ENCODE peak calls at places on chromosome 12, in six cellular contexts. U is GM06990, M is AG08396, Z is HT1080, R is MG63, E is HFF-Myc. C is an unnamed sample.

GRCh38 chr12:117282490-117282889 is 78.9 kb downstream of the NOS1 start:
- DNase-seq in U (no peak), M (no peak), Z (no peak), R (peak; percentile 39), E (no peak), C (no peak)

GRCh38 chr12:1796515-1797010 is 23.8 kb upstream of the LRTM2 start:
- DNase-seq in U (no peak), M (peak; percentile 46), Z (no peak), R (no peak), E (no peak), C (no peak)

GRCh38 chr12:90229771-90230170 is 521.1 kb upstream of the ATP2B1 start:
- DNase-seq in U (no peak), M (no peak), Z (no peak), R (no peak), E (no peak), C (no peak)

GRCh38 chr12:95231190-95231589 is 13.6 kb downstream of the VEZT start:
- DNase-seq in U (no peak), M (peak; percentile 56), Z (no peak), R (no peak), E (no peak), C (no peak)

GRCh38 chr12:52918351-52918750 is 13.5 kb upstream of the KRT8 start:
- DNase-seq in U (no peak), M (no peak), Z (no peak), R (no peak), E (no peak), C (no peak)

GRCh38 chr12:14950982-14951746 is 10.2 kb downstream of the ARHGDIB start:
- DNase-seq in U (no peak), M (no peak), Z (peak; percentile 27), R (no peak), E (no peak), C (no peak)

GRCh38 chr12:116159175-116159574 is 118.3 kb downstream of the MED13L start:
- DNase-seq in U (no peak), M (no peak), Z (no peak), R (no peak), E (no peak), C (no peak)

GRCh38 chr12:2336409-2336829 is 283.6 kb downstream of the CACNA1C start:
- DNase-seq in U (peak; percentile 50), M (peak; percentile 80), Z (peak; percentile 94), R (peak; percentile 85), E (peak; percentile 93), C (no peak)

GRCh38 chr12:132397152-132397933 is 68.0 kb upstream of the GALNT9 start:
- DNase-seq in U (no peak), M (no peak), Z (no peak), R (no peak), E (no peak), C (no peak)

GRCh38 chr12:122106891-122107660 is 28.5 kb downstream of the MLXIP start:
- DNase-seq in U (no peak), M (peak; percentile 56), Z (peak; percentile 79), R (no peak), E (no peak), C (no peak)

GRCh38 chr12:125688223-125688622 is 623.0 kb downstream of the AACS start:
- DNase-seq in U (no peak), M (no peak), Z (no peak), R (no peak), E (no peak), C (no peak)

GRCh38 chr12:109968032-109968420 is 28.1 kb downstream of the GIT2 start:
- DNase-seq in U (no peak), M (no peak), Z (no peak), R (no peak), E (no peak), C (no peak)

GRCh38 chr12:120885521-120885920 is 18.6 kb downstream of the SPPL3 start:
- DNase-seq in U (no peak), M (no peak), Z (no peak), R (no peak), E (no peak), C (no peak)

GRCh38 chr12:121784460-121784859 is 9.0 kb downstream of the RHOF start:
- DNase-seq in U (no peak), M (peak; percentile 77), Z (peak; percentile 96), R (peak; percentile 84), E (peak; percentile 56), C (no peak)

GRCh38 chr12:25800101-25800500 is 158.4 kb upstream of the RASSF8 start:
- DNase-seq in U (no peak), M (no peak), Z (peak; percentile 29), R (no peak), E (no peak), C (no peak)

GRCh38 chr12:108586306-108586705 is 11.6 kb downstream of the TMEM119 start:
- DNase-seq in U (no peak), M (no peak), Z (no peak), R (no peak), E (no peak), C (no peak)

GRCh38 chr12:24864796-24865125 is 84.1 kb downstream of the BCAT1 start:
- DNase-seq in U (no peak), M (peak; percentile 62), Z (peak; percentile 65), R (no peak), E (no peak), C (no peak)

GRCh38 chr12:95393191-95393790 is 80.7 kb upstream of the METAP2 start:
- DNase-seq in U (no peak), M (no peak), Z (no peak), R (no peak), E (no peak), C (no peak)

GRCh38 chr12:48794870-48795269 is 6.0 kb upstream of the ADCY6 start:
- DNase-seq in U (no peak), M (no peak), Z (no peak), R (no peak), E (no peak), C (no peak)

GRCh38 chr12:99455350-99456037 is 192.1 kb upstream of the GARIN6 start:
- DNase-seq in U (no peak), M (no peak), Z (peak; percentile 82), R (peak; percentile 95), E (peak; percentile 9), C (no peak)

GRCh38 chr12:13962699-13963098 is 18.7 kb downstream of the GRIN2B start:
- DNase-seq in U (no peak), M (no peak), Z (peak; percentile 24), R (peak; percentile 25), E (no peak), C (peak; percentile 18)

GRCh38 chr12:91023326-91024004 is 18.7 kb upstream of the EPYC start:
- DNase-seq in U (no peak), M (peak; percentile 29), Z (peak; percentile 88), R (no peak), E (peak; percentile 63), C (no peak)

GRCh38 chr12:57111046-57111698 is at the start of gene STAT6:
- DNase-seq in U (peak; percentile 80), M (no peak), Z (peak; percentile 84), R (peak; percentile 78), E (no peak), C (peak; percentile 49)

GRCh38 chr12:113934946-113935345 is 31.2 kb downstream of the RBM19 start:
- DNase-seq in U (no peak), M (no peak), Z (no peak), R (no peak), E (no peak), C (no peak)

C was measured in nephron progenitor cell.